ENCODE peak calls at places on chromosomes 1 and 21, in four cellular contexts. A, D, J and G are unnamed samples.

GRCh38 chr21:44377201-44377921 is 23.9 kb downstream of the TRPM2 start:
- DNase-seq in A (no peak), D (no peak), J (no peak), G (no peak)

GRCh38 chr21:34877485-34878128 is 171.5 kb downstream of the RUNX1 start:
- DNase-seq in A (no peak), D (no peak), J (no peak), G (no peak)

GRCh38 chr1:150562384-150563339 is 13.5 kb downstream of the ADAMTSL4 start:
- DNase-seq in A (peak; percentile 34), D (peak; percentile 55), J (no peak), G (peak; percentile 26)

GRCh38 chr1:56788102-56788501 is 31.1 kb downstream of the FYB2 start:
- DNase-seq in A (no peak), D (no peak), J (no peak), G (no peak)

GRCh38 chr1:224065455-224065854 is 48.5 kb upstream of the FBXO28 start:
- DNase-seq in A (no peak), D (no peak), J (no peak), G (peak; percentile 58)

GRCh38 chr1:51902456-51902855 is 23.9 kb upstream of the NRDC start:
- DNase-seq in A (no peak), D (no peak), J (no peak), G (no peak)

GRCh38 chr1:111967067-111967690 is 22.3 kb downstream of the KCND3 start:
- DNase-seq in A (no peak), D (no peak), J (no peak), G (no peak)

GRCh38 chr1:109089242-109090015 is 1.1 kb upstream of the TMEM167B start:
- DNase-seq in A (peak; percentile 45), D (no peak), J (no peak), G (peak; percentile 55)

GRCh38 chr1:173536254-173536653 is 59.1 kb downstream of the PRDX6 start:
- DNase-seq in A (no peak), D (no peak), J (no peak), G (no peak)

GRCh38 chr1:2968471-2968881 is 52.8 kb upstream of the ACTRT2 start:
- DNase-seq in A (no peak), D (no peak), J (no peak), G (no peak)

GRCh38 chr1:229155472-229155871 is 115.4 kb upstream of the RAB4A start:
- DNase-seq in A (peak; percentile 68), D (no peak), J (no peak), G (no peak)

GRCh38 chr1:169928438-169929209 is 34.9 kb upstream of the SCYL3 start:
- DNase-seq in A (peak; percentile 61), D (no peak), J (peak; percentile 26), G (peak; percentile 69)

GRCh38 chr1:168092566-168093355 is 44.0 kb downstream of the GPR161 start:
- DNase-seq in A (no peak), D (no peak), J (no peak), G (peak; percentile 39)

GRCh38 chr1:30907390-30907640 is 1.2 kb downstream of the SDC3 start:
- DNase-seq in A (no peak), D (no peak), J (no peak), G (no peak)

GRCh38 chr1:4628992-4629391 is 25.4 kb upstream of the AJAP1 start:
- DNase-seq in A (no peak), D (no peak), J (no peak), G (no peak)

GRCh38 chr1:223845810-223846667 is at the start of gene TP53BP2:
- DNase-seq in A (peak; percentile 91), D (peak; percentile 81), J (peak; percentile 96), G (peak; percentile 90)

GRCh38 chr1:95168638-95169411 is 51.7 kb downstream of the TLCD4 start:
- DNase-seq in A (no peak), D (no peak), J (no peak), G (no peak)

GRCh38 chr1:210222288-210223006 is 10.1 kb upstream of the SERTAD4 start:
- DNase-seq in A (no peak), D (no peak), J (no peak), G (peak; percentile 34)

GRCh38 chr1:7888248-7889010 is 35.6 kb upstream of the UTS2 start:
- DNase-seq in A (no peak), D (no peak), J (peak; percentile 37), G (peak; percentile 5)

GRCh38 chr21:44636209-44637017 is 743 bp upstream of the KRTAP10-10 start:
- DNase-seq in A (no peak), D (no peak), J (no peak), G (no peak)

GRCh38 chr1:1989759-1990158 is 13.8 kb downstream of the CFAP74 start:
- DNase-seq in A (no peak), D (no peak), J (no peak), G (peak; percentile 35)

GRCh38 chr1:67559222-67559700 is 125.7 kb upstream of the GADD45A start:
- DNase-seq in A (no peak), D (no peak), J (peak; percentile 65), G (peak; percentile 82)

GRCh38 chr1:72892461-72892860 is 610.1 kb upstream of the NEGR1 start:
- DNase-seq in A (no peak), D (no peak), J (no peak), G (no peak)

GRCh38 chr1:227769047-227769446 is 33.8 kb downstream of the SNAP47 start:
- DNase-seq in A (no peak), D (no peak), J (no peak), G (no peak)

GRCh38 chr1:84442256-84442655 is 36.8 kb upstream of the RPF1 start:
- DNase-seq in A (peak; percentile 92), D (no peak), J (peak; percentile 53), G (peak; percentile 90)

GRCh38 chr1:98315309-98315708 is 346.2 kb upstream of the SNX7 start:
- DNase-seq in A (no peak), D (no peak), J (no peak), G (peak; percentile 78)

GRCh38 chr1:242318140-242318539 is 206.4 kb downstream of the PLD5 start:
- DNase-seq in A (no peak), D (no peak), J (no peak), G (no peak)

GRCh38 chr1:17196496-17197180 is 8.3 kb upstream of the PADI1 start:
- DNase-seq in A (no peak), D (no peak), J (no peak), G (no peak)

GRCh38 chr21:26212220-26212619 is 41.6 kb upstream of the APP start:
- DNase-seq in A (no peak), D (no peak), J (no peak), G (no peak)

GRCh38 chr1:159828916-159829634 is 2.4 kb downstream of the SLAMF8 start:
- DNase-seq in A (peak; percentile 55), D (no peak), J (no peak), G (peak; percentile 23)

GRCh38 chr1:183697814-183698590 is 44.9 kb upstream of the APOBEC4 start:
- DNase-seq in A (no peak), D (no peak), J (no peak), G (no peak)

GRCh38 chr1:115215703-115216521 is 122.1 kb downstream of the NGF start:
- DNase-seq in A (no peak), D (no peak), J (no peak), G (no peak)

GRCh38 chr1:212286437-212287131 is 1.4 kb downstream of the PPP2R5A start:
- DNase-seq in A (peak; percentile 72), D (no peak), J (no peak), G (peak; percentile 22)

GRCh38 chr1:204479387-204480136 is 15.0 kb downstream of the PIK3C2B start:
- DNase-seq in A (no peak), D (no peak), J (no peak), G (no peak)

GRCh38 chr1:46300673-46301405 is 2.6 kb downstream of the LRRC41 start:
- DNase-seq in A (peak; percentile 27), D (no peak), J (peak; percentile 40), G (peak; percentile 51)

GRCh38 chr1:70992521-70992920 is 55.1 kb downstream of the PTGER3 start:
- DNase-seq in A (no peak), D (no peak), J (no peak), G (no peak)

GRCh38 chr1:65795311-65795710 is 2.6 kb downstream of the PDE4B start:
- DNase-seq in A (no peak), D (no peak), J (no peak), G (no peak)